ENCODE peak calls at places on chromosome 22, in seven cellular contexts. P, T, H, D, E, M and U are unnamed samples.

GRCh38 chr22:27989758-27990450 is 70.8 kb upstream of the PITPNB start:
- DNase-seq in P (peak), T (no peak), H (no peak), D (peak), E (no peak), M (no peak), U (no peak)

GRCh38 chr22:45101828-45102227 is 61.9 kb upstream of the NUP50 start:
- DNase-seq in P (no peak), T (peak), H (peak), D (no peak), E (peak), M (no peak), U (no peak)

GRCh38 chr22:50576070-50576469 is 2.2 kb downstream of the CPT1B start:
- DNase-seq in P (no peak), T (no peak), H (no peak), D (no peak), E (no peak), M (no peak), U (no peak)

GRCh38 chr22:43858156-43858895 is 4.0 kb downstream of the SULT4A1 start:
- DNase-seq in P (no peak), T (no peak), H (no peak), D (peak), E (no peak), M (no peak), U (no peak)

GRCh38 chr22:26581769-26582168 is 8.2 kb downstream of the TPST2 start:
- DNase-seq in P (no peak), T (no peak), H (no peak), D (no peak), E (no peak), M (no peak), U (no peak)

GRCh38 chr22:25235547-25236290 is 16.3 kb downstream of the CRYBB2 start:
- DNase-seq in P (peak), T (peak), H (peak), D (peak), E (peak), M (peak), U (peak)

GRCh38 chr22:32185821-32186220 is 19.1 kb downstream of the RFPL2 start:
- DNase-seq in P (no peak), T (no peak), H (no peak), D (no peak), E (no peak), M (no peak), U (no peak)

GRCh38 chr22:32531955-32532818 is 57.6 kb downstream of the FBXO7 start:
- DNase-seq in P (peak), T (no peak), H (peak), D (peak), E (no peak), M (peak), U (peak)

GRCh38 chr22:49934891-49935557 is 16.6 kb downstream of the CRELD2 start:
- DNase-seq in P (peak), T (peak), H (peak), D (peak), E (peak), M (peak), U (no peak)

GRCh38 chr22:21967693-21968271 is 14.8 kb downstream of the TOP3B start:
- DNase-seq in P (no peak), T (no peak), H (no peak), D (no peak), E (no peak), M (no peak), U (no peak)
- H3K4me3 ChIP-seq in P (no peak), T (no peak), H (no peak), D (no peak), E (no peak), M (no peak), U (no peak)

GRCh38 chr22:37552560-37553163 is 7.6 kb upstream of the CDC42EP1 start:
- DNase-seq in P (no peak), T (no peak), H (peak), D (no peak), E (no peak), M (no peak), U (no peak)

GRCh38 chr22:37547249-37547741 is 13.0 kb upstream of the CDC42EP1 start:
- DNase-seq in P (no peak), T (no peak), H (no peak), D (no peak), E (no peak), M (no peak), U (no peak)

GRCh38 chr22:37546436-37547248 is 13.6 kb upstream of the CDC42EP1 start:
- DNase-seq in P (peak), T (no peak), H (peak), D (peak), E (no peak), M (no peak), U (peak)

GRCh38 chr22:37551981-37552380 is 8.3 kb upstream of the CDC42EP1 start:
- DNase-seq in P (no peak), T (no peak), H (no peak), D (no peak), E (no peak), M (no peak), U (no peak)

DNA sequence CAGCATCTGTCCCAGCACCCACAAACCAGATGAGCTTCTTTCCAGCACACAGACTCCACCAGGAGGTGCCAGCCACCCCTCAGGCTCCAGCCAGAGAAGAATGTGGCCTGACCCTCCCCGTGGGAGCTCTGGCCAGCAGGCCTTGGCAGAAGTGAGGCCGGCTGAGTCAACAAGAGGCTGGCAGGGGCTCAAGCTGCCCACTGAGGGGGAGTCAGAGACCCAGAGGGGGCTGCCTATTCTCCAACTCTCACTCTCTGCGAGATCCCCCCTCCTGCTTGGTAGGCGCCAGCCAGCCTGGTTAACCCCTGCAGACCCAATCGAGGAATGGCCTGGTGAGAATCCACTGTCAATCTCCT is 10.6 kb upstream of the CDC42EP1 start:
- DNase-seq in P (no peak), T (no peak), H (no peak), D (peak), E (no peak), M (peak), U (no peak)
- H3K4me3 ChIP-seq in P (no peak), T (no peak), H (no peak), D (no peak), E (no peak), M (no peak), U (no peak)

DNA sequence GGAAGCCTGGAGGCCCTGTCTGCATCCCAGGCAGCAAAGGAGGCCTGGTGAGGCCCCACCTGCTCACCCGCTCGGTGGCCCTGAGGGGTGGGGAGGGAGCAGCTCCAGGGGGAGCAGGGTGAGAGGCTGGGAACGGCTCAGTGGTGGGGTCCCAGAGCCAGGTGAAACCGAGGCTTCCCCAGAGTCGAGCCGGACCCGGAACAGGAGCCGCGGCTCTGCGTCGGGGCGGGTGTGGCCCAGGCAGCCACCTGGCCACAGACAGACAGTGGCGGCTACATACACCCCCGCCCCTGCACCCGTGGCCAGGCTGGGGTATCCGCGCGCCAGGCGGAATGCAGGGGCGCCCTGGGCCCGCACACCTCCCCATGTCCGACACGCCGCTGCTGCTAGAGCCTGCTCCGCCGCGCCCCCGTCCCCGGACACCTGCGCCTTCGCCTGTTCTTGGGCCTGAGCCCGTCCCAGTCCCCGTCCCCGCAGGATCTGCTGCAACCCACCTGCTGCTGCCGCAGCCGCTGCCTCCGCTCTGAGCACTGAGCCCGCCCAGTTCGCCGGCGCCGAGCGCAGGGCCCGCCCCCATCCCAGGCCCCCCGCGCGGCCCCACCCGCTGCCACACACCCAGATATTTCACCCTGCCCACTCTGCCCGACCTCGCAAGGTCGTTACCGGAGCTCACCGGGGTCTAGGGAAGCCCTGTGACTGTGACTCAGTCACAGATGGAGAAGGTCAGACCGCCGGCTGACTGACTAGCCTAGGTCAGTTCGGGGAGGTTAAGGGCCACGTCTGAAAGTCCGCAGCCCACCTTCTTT is at the start of gene SLC7A4:
- DNase-seq in P (no peak), T (no peak), H (no peak), D (peak), E (no peak), M (no peak), U (no peak)
- H3K4me3 ChIP-seq in P (no peak), T (no peak), H (peak), D (peak), E (no peak), M (peak), U (peak)

DNA sequence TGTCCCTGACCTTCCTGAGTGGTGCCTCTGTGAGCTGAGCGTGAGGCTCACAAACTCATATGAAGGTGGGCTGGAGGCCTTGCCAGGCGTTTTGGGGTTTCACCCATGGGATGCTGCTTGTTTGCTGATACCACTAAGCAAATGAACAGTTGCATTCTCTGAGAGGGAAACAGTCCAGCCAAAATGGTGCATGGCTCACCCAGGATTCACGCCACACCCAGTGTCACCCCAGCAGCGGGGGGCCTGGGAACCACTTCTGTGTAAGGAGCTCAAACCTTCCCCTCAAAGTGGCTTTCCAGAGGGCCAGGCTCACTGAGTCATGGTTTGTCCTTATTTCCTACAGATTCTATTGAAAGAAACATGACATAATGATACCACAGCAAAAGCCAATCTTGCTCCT is 928.1 kb downstream of the TBC1D22A start:
- DNase-seq in P (peak), T (no peak), H (no peak), D (no peak), E (no peak), M (no peak), U (no peak)
- H3K4me3 ChIP-seq in P (no peak), T (no peak), H (no peak), D (no peak), E (no peak), M (no peak), U (no peak)

GRCh38 chr22:29207562-29208501 is 2.1 kb downstream of the EMID1 start:
- DNase-seq in P (no peak), T (no peak), H (no peak), D (no peak), E (no peak), M (no peak), U (no peak)

GRCh38 chr22:29205598-29206371 is at the start of gene EMID1:
- DNase-seq in P (no peak), T (peak), H (no peak), D (no peak), E (no peak), M (no peak), U (no peak)

GRCh38 chr22:29208502-29208862 is 2.8 kb downstream of the EMID1 start:
- DNase-seq in P (no peak), T (no peak), H (no peak), D (no peak), E (no peak), M (no peak), U (no peak)

GRCh38 chr22:29206372-29207230 is 905 bp downstream of the EMID1 start:
- DNase-seq in P (no peak), T (no peak), H (no peak), D (no peak), E (no peak), M (no peak), U (no peak)

GRCh38 chr22:29207231-29207550 is 1.5 kb downstream of the EMID1 start:
- DNase-seq in P (no peak), T (no peak), H (no peak), D (no peak), E (no peak), M (no peak), U (no peak)
- H3K4me3 ChIP-seq in P (no peak), T (peak), H (peak), D (peak), E (no peak), M (no peak), U (no peak)

GRCh38 chr22:40531951-40532900 is 104.3 kb downstream of the MRTFA start:
- DNase-seq in P (no peak), T (no peak), H (no peak), D (no peak), E (peak), M (no peak), U (no peak)

GRCh38 chr22:40533712-40534378 is 102.7 kb downstream of the MRTFA start:
- DNase-seq in P (no peak), T (peak), H (no peak), D (no peak), E (peak), M (no peak), U (no peak)

GRCh38 chr22:40535189-40535512 is 101.4 kb downstream of the MRTFA start:
- DNase-seq in P (no peak), T (no peak), H (no peak), D (no peak), E (no peak), M (no peak), U (no peak)

GRCh38 chr22:40535642-40536041 is 100.9 kb downstream of the MRTFA start:
- DNase-seq in P (no peak), T (no peak), H (no peak), D (no peak), E (no peak), M (no peak), U (no peak)

GRCh38 chr22:40534379-40535188 is 101.9 kb downstream of the MRTFA start:
- DNase-seq in P (peak), T (peak), H (no peak), D (no peak), E (no peak), M (no peak), U (no peak)
- H3K4me3 ChIP-seq in P (no peak), T (peak), H (no peak), D (no peak), E (peak), M (no peak), U (no peak)

DNA sequence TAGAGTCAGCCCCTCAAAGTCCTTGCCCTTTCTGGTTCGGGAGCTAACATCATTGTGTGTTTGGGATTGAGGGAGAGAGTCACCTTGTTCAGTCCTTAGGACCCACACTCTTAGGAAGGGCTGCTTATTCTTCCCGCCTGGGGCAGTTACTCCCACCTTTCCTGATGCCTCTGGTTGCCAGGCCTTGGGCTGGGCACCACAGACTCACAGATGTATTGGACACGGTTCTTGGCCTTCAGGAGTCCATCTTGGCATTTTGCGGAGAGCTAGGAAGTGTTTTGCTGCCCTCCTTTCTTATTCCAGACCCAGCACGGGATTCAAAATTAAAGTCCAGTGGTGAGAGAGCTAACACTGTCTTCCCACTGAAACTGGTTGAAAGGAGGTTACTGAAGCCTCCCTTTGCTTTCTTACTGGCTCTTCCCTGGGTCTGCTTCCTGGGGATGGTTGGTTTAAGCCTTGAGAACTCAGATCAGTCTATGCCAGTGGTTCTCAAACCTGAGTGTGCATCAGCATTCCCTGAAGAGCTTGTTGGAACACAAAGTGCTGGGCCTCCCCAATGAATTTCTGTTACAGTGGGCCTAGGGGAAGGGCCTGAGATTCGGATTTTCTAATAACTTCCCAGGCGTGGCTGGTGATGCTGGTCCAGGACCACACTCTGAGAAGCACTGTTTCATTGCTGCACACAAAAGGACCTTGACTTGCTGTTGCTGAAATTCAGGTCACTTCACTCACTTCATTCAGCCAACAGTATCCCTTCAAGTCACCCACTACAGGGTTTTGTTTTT is 1.4 kb downstream of the OSBP2 start:
- DNase-seq in P (no peak), T (no peak), H (no peak), D (no peak), E (no peak), M (no peak), U (no peak)
- H3K4me3 ChIP-seq in P (no peak), T (no peak), H (no peak), D (peak), E (no peak), M (no peak), U (no peak)

DNA sequence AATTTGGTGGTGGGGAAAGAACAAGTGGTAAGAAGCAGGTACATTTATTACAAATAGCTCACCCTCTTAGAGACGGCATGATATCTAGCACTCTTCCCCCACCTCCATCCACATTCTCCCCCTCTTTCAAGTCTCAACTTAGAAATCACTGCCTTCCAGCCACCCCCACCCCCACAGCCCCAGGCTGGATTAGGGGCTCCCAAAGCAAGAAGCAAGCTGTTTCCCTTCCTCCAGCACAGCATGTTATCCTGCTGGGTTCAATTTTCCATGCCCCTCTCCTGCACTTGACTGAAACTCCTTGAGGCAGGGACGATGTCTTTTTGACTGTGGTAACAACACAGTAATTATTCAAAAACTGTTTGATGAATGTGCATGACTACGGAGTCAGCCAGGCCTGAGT is 350.7 kb downstream of the LARGE1 start:
- DNase-seq in P (no peak), T (no peak), H (no peak), D (no peak), E (no peak), M (no peak), U (no peak)
- H3K4me3 ChIP-seq in P (no peak), T (no peak), H (no peak), D (no peak), E (no peak), M (no peak), U (no peak)